ENCODE peak calls at places on chromosomes 4 and X, in six cellular contexts. B is brain microvascular endothelial cell; P is NCI-H2029; A is C1 segment of cervical spinal cord; T is activated CD4-positive, alpha-beta T cell treated with anti-CD3 and anti-CD28 coated beads, Interleukin-2, amount 50 U/mL, for 4 hours; R is HT1080. H is an unnamed sample.

GRCh38 chr4:53015681-53016080 is 153.6 kb downstream of the RASL11B start:
- DNase-seq in A (no peak), R (peak; percentile 15), T (no peak), B (peak; percentile 49), P (peak; percentile 25), H (no peak)

GRCh38 chrX:98194036-98194435 is 1310.3 kb downstream of the RPA4 start:
- DNase-seq in B (no peak), P (no peak), A (no peak), R (no peak), T (no peak), H (no peak)

GRCh38 chr4:59200992-59201391 is 1999.1 kb upstream of the ADGRL3 start:
- DNase-seq in A (no peak), P (no peak), T (no peak), B (no peak), R (no peak), H (no peak)

GRCh38 chr4:116705466-116705865 is 379.9 kb downstream of the TRAM1L1 start:
- DNase-seq in R (no peak), B (no peak), A (no peak), T (no peak), P (peak; percentile 11), H (no peak)

GRCh38 chrX:134886201-134886600 is 104.6 kb upstream of the SMIM10 start:
- DNase-seq in A (no peak), P (no peak), T (no peak), R (peak; percentile 34), B (no peak), H (no peak)

GRCh38 chr4:108031427-108032083 is 41.9 kb downstream of the HADH start:
- DNase-seq in T (no peak), A (no peak), P (no peak), R (peak; percentile 42), B (no peak), H (no peak)

GRCh38 chrX:50456712-50457484 is 13.7 kb downstream of the DGKK start:
- DNase-seq in B (no peak), T (no peak), A (no peak), R (peak; percentile 5), P (no peak), H (no peak)

GRCh38 chrX:16712825-16713155 is 321 bp upstream of the CTPS2 start:
- DNase-seq in B (no peak), P (no peak), R (no peak), A (no peak), T (no peak), H (no peak)

GRCh38 chr4:150033937-150034336 is 44.3 kb upstream of the DCLK2 start:
- DNase-seq in T (no peak), A (no peak), P (peak; percentile 56), B (peak; percentile 41), R (peak; percentile 40), H (peak; percentile 66)

GRCh38 chr4:14018191-14018853 is 390.8 kb upstream of the BOD1L1 start:
- DNase-seq in T (no peak), P (no peak), R (no peak), A (no peak), B (no peak), H (no peak)